ENCODE peak calls at places on chromosomes 5 and 9, in seven cellular contexts. G is NCI-H345, M is nephron progenitor cell, Y is neural crest cell, Q is aorta, B is ovary, X is heart left ventricle. E is an unnamed sample.

GRCh38 chr5:123960526-123960925 is 448.5 kb downstream of the CSNK1G3 start:
- DNase-seq in G (no peak), M (no peak), Y (no peak), Q (no peak), B (no peak), X (no peak), E (no peak)

GRCh38 chr5:76790632-76791290 is 28.1 kb upstream of the F2RL1 start:
- DNase-seq in G (no peak), M (no peak), Y (no peak), Q (no peak), B (peak), X (no peak), E (no peak)

GRCh38 chr5:142082182-142082781 is 26.3 kb upstream of the NDFIP1 start:
- DNase-seq in G (no peak), M (no peak), Y (no peak), Q (no peak), B (no peak), X (no peak), E (no peak)

GRCh38 chr9:21935631-21936030 is 58.6 kb downstream of the CDKN2A start:
- DNase-seq in G (no peak), M (no peak), Y (no peak), Q (no peak), B (no peak), X (no peak), E (no peak)

GRCh38 chr5:134458676-134459403 is 47.2 kb upstream of the CDKN2AIPNL start:
- DNase-seq in G (peak), M (no peak), Y (no peak), Q (peak), B (no peak), X (no peak), E (no peak)

GRCh38 chr5:135441919-135442318 is 5.2 kb downstream of the DCANP1 start:
- DNase-seq in G (no peak), M (no peak), Y (no peak), Q (no peak), B (no peak), X (no peak), E (no peak)

GRCh38 chr5:39194466-39195136 is 24.8 kb downstream of the FYB1 start:
- DNase-seq in G (no peak), M (no peak), Y (no peak), Q (no peak), B (no peak), X (no peak), E (no peak)

GRCh38 chr9:69303331-69303730 is 21.7 kb upstream of the ENTREP1 start:
- DNase-seq in G (no peak), M (no peak), Y (no peak), Q (no peak), B (no peak), X (no peak), E (no peak)

GRCh38 chr5:137342764-137343163 is 156.4 kb downstream of the SPOCK1 start:
- DNase-seq in G (no peak), M (no peak), Y (no peak), Q (no peak), B (no peak), X (no peak), E (no peak)

GRCh38 chr5:84059672-84060071 is 325.0 kb downstream of the EDIL3 start:
- DNase-seq in G (no peak), M (no peak), Y (no peak), Q (no peak), B (no peak), X (no peak), E (no peak)

GRCh38 chr5:127849891-127850290 is 146.7 kb downstream of the CCDC192 start:
- DNase-seq in G (no peak), M (no peak), Y (no peak), Q (no peak), B (no peak), X (no peak), E (no peak)

GRCh38 chr5:150644496-150644895 is 4.0 kb downstream of the SYNPO start:
- DNase-seq in G (no peak), M (no peak), Y (no peak), Q (peak), B (peak), X (peak), E (peak)

GRCh38 chr5:126624534-126624933 is 23.8 kb downstream of the PHAX start:
- DNase-seq in G (no peak), M (no peak), Y (no peak), Q (no peak), B (peak), X (no peak), E (no peak)

GRCh38 chr9:82148849-82149544 is 160.4 kb downstream of the SPATA31D1 start:
- DNase-seq in G (no peak), M (no peak), Y (no peak), Q (no peak), B (no peak), X (no peak), E (no peak)

GRCh38 chr9:109910616-109911568 is 130.9 kb downstream of the PALM2AKAP2 start:
- DNase-seq in G (no peak), M (no peak), Y (no peak), Q (no peak), B (no peak), X (no peak), E (peak)

GRCh38 chr9:99445377-99445891 is 223.4 kb downstream of the SEC61B start:
- DNase-seq in G (no peak), M (no peak), Y (no peak), Q (peak), B (no peak), X (peak), E (no peak)

GRCh38 chr5:142869883-142870282 is 99.7 kb downstream of the ARHGAP26 start:
- DNase-seq in G (peak), M (no peak), Y (no peak), Q (no peak), B (no peak), X (no peak), E (no peak)

GRCh38 chr5:151772868-151773561 is 1.3 kb downstream of the G3BP1 start:
- DNase-seq in G (no peak), M (no peak), Y (no peak), Q (peak), B (no peak), X (no peak), E (no peak)

GRCh38 chr9:83544002-83544698 is 5.9 kb upstream of the FRMD3 start:
- DNase-seq in G (peak), M (peak), Y (no peak), Q (no peak), B (no peak), X (no peak), E (no peak)

GRCh38 chr9:115126406-115126805 is 8.4 kb upstream of the TNC start:
- DNase-seq in G (no peak), M (no peak), Y (no peak), Q (no peak), B (no peak), X (no peak), E (no peak)